ENCODE peak calls at places on chromosomes 13 and 19, in four cellular contexts. G is PC-3, M is GM23338, S is activated B cell treated with CpG ODN at 0.5 μM for 24 hours. H is an unnamed sample.

GRCh38 chr13:106173891-106174610 is 361.4 kb downstream of the EFNB2 start:
- DNase-seq in M (no peak), S (no peak), G (no peak), H (no peak)

GRCh38 chr19:39670998-39671397 is 15.3 kb downstream of the LGALS16 start:
- DNase-seq in G (no peak), S (no peak), M (peak), H (no peak)

GRCh38 chr13:93066187-93066586 is 160.4 kb upstream of the GPC6 start:
- DNase-seq in G (peak), S (no peak), M (no peak), H (no peak)

GRCh38 chr13:111429064-111429558 is 108.7 kb downstream of the TEX29 start:
- DNase-seq in M (peak), S (no peak), G (peak), H (no peak)

GRCh38 chr13:39506559-39507390 is 96.2 kb downstream of the LHFPL6 start:
- DNase-seq in G (peak), M (peak), S (no peak), H (no peak)

GRCh38 chr19:54317965-54318240 is 4.9 kb upstream of the LILRA5 start:
- DNase-seq in G (no peak), S (no peak), M (no peak), H (no peak)

GRCh38 chr19:51127755-51128154 is 3.0 kb downstream of the SIGLEC9 start:
- DNase-seq in G (peak), M (no peak), S (no peak), H (no peak)

GRCh38 chr19:13831560-13832056 is 36.4 kb downstream of the ZSWIM4 start:
- DNase-seq in S (no peak), G (no peak), M (no peak), H (no peak)

GRCh38 chr13:34413538-34414210 is 528.4 kb upstream of the NBEA start:
- DNase-seq in S (no peak), G (peak), M (no peak), H (no peak)

GRCh38 chr19:10961763-10962536 is 1.1 kb downstream of the SMARCA4 start:
- DNase-seq in G (peak), M (no peak), S (no peak), H (no peak)

GRCh38 chr13:114043421-114044053 is 69.7 kb upstream of the C13orf46 start:
- DNase-seq in M (peak), S (no peak), G (no peak), H (no peak)

GRCh38 chr13:110312669-110313031 is 5.6 kb downstream of the COL4A2 start:
- DNase-seq in S (no peak), M (no peak), G (peak), H (no peak)

GRCh38 chr13:19601749-19602725 is 31.4 kb upstream of the MPHOSPH8 start:
- DNase-seq in S (peak), M (peak), G (peak), H (peak)

GRCh38 chr19:53463263-53463662 is 4.3 kb upstream of the ZNF813 start:
- DNase-seq in M (peak), G (no peak), S (no peak), H (no peak)

GRCh38 chr13:44576396-44577235 is 486 bp upstream of the TSC22D1 start:
- DNase-seq in M (no peak), S (no peak), G (no peak), H (no peak)

GRCh38 chr19:48123907-48124675 is 13.5 kb upstream of the PLA2G4C start:
- DNase-seq in G (peak), M (no peak), S (no peak), H (no peak)

GRCh38 chr13:32883501-32883900 is 132.7 kb upstream of the KL start:
- DNase-seq in M (no peak), G (no peak), S (no peak), H (no peak)

GRCh38 chr19:55113570-55114039 is 3.8 kb downstream of the PPP1R12C start:
- DNase-seq in G (no peak), M (peak), S (no peak), H (no peak)

GRCh38 chr13:39612023-39612637 is 9.1 kb upstream of the LHFPL6 start:
- DNase-seq in M (peak), S (no peak), G (peak), H (no peak)

GRCh38 chr19:54482889-54483288 is 9.8 kb upstream of the CDC42EP5 start:
- DNase-seq in S (no peak), G (no peak), M (no peak), H (no peak)

GRCh38 chr19:21707065-21707464 is 60.3 kb downstream of the ZNF100 start:
- DNase-seq in M (no peak), G (no peak), S (no peak), H (no peak)

GRCh38 chr13:44364601-44365000 is 9.0 kb upstream of the SERP2 start:
- DNase-seq in M (no peak), S (no peak), G (peak), H (no peak)

GRCh38 chr13:39602614-39603366 is at the start of gene LHFPL6:
- DNase-seq in G (peak), S (peak), M (peak), H (no peak)

GRCh38 chr13:90416519-90416918 is 931.0 kb upstream of the MIR17HG start:
- DNase-seq in S (no peak), M (no peak), G (peak), H (no peak)

GRCh38 chr13:93422980-93423554 is 196.5 kb downstream of the GPC6 start:
- DNase-seq in G (no peak), S (no peak), M (no peak), H (no peak)

GRCh38 chr13:77318741-77319140 is 8.2 kb downstream of the MYCBP2 start:
- DNase-seq in G (no peak), M (no peak), S (no peak), H (no peak)

GRCh38 chr13:112781881-112782361 is 92.1 kb downstream of the ATP11A start:
- DNase-seq in S (no peak), M (no peak), G (no peak), H (no peak)

GRCh38 chr19:40585677-40586422 is 9.2 kb downstream of the SHKBP1 start:
- DNase-seq in G (peak), M (no peak), S (no peak), H (no peak)

GRCh38 chr13:114078501-114079451 is 53.6 kb downstream of the RASA3 start:
- DNase-seq in G (peak), S (no peak), M (no peak), H (no peak)

GRCh38 chr13:72820156-72820897 is 38.4 kb downstream of the PIBF1 start:
- DNase-seq in G (no peak), S (no peak), M (peak), H (no peak)

GRCh38 chr13:49627831-49628652 is at the start of gene ARL11:
- DNase-seq in S (peak), G (no peak), M (peak), H (peak)

GRCh38 chr13:103358245-103358932 is 292.2 kb upstream of the SLC10A2 start:
- DNase-seq in G (no peak), M (no peak), S (no peak), H (no peak)

GRCh38 chr13:24891476-24892108 is 127.6 kb downstream of the RNF17 start:
- DNase-seq in M (no peak), S (no peak), G (no peak), H (no peak)

GRCh38 chr19:35126624-35126959 is 8.3 kb downstream of the LGI4 start:
- DNase-seq in M (peak), S (no peak), G (no peak), H (no peak)

GRCh38 chr19:40512473-40513344 is 45.9 kb downstream of the SPTBN4 start:
- DNase-seq in G (no peak), M (peak), S (no peak), H (no peak)

DNA sequence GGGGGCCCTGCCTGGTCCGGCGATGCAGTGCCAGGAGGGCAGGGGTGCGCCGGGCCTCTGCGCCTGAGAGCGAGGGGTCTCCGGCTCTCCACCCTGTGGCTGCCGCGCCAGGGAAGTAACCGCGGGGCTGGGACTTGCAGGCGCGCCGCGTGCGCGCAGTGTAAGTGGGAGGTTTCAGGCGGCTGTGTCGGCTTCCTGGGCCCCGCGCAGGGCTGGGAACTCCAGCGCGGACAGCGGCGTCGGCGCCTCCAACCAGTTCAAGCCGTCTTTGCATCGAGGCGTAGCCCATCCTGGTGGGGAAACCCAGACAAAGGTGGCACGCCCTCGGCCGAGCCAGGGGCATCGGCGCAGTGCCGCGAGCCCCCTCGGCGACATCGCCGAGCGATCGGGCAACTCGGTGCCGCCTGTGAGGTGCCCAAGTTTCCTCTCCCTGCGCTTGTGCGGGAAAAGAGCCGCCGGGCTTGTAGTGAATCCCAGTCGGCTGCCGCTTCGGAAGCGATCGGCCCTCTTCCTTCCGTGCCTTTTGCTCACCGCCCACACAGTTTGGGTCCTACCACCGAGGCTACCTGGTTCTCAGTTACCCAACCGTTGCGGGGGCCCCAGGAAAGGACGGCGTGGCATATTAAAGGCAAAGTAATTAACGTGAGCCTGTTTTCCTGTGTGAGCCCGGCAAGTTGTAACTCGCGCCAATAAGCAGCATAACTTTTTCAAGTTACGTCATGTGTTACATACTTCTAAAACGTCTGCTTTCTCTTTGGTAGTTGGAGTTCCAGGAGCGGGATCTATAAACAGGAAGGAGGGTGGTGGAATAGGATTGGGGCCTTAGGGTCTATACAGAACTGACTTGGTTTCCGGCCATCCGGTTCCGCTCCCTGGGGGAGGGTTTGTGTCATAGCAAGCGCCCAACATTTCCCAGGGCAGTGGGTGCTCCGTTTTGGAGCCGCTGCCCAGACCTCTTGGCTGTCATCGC is 1.2 kb downstream of the LRCH1 start:
- DNase-seq in G (peak), S (peak), M (peak), H (peak)
- TF ChIP-seq CTCF in G (no peak), S (no peak), M (no peak), H (peak)

GRCh38 chr19:379796-380195 is 29.2 kb downstream of the C2CD4C start:
- DNase-seq in G (no peak), M (no peak), S (no peak), H (no peak)

GRCh38 chr19:387777-388176 is 21.2 kb downstream of the C2CD4C start:
- DNase-seq in M (no peak), G (no peak), S (no peak), H (no peak)

GRCh38 chr19:383040-383439 is 25.9 kb downstream of the C2CD4C start:
- DNase-seq in S (no peak), G (no peak), M (no peak), H (no peak)

GRCh38 chr19:384801-385169 is 24.2 kb downstream of the C2CD4C start:
- DNase-seq in S (no peak), M (no peak), G (no peak), H (no peak)

GRCh38 chr19:383922-384800 is 24.8 kb downstream of the C2CD4C start:
- DNase-seq in M (peak), G (no peak), S (no peak), H (no peak)
- TF ChIP-seq CTCF in M (peak), G (no peak), S (no peak), H (no peak)

GRCh38 chr19:2867025-2867991 is at the start of gene ZNF556:
- DNase-seq in S (no peak), G (peak), M (peak), H (no peak)
- TF ChIP-seq CTCF in S (no peak), G (no peak), M (no peak), H (no peak)

GRCh38 chr19:4057913-4058695 is 8.6 kb downstream of the ZBTB7A start:
- DNase-seq in G (peak), M (peak), S (no peak), H (peak)
- TF ChIP-seq CTCF in G (peak), M (no peak), S (no peak), H (no peak)

DNA sequence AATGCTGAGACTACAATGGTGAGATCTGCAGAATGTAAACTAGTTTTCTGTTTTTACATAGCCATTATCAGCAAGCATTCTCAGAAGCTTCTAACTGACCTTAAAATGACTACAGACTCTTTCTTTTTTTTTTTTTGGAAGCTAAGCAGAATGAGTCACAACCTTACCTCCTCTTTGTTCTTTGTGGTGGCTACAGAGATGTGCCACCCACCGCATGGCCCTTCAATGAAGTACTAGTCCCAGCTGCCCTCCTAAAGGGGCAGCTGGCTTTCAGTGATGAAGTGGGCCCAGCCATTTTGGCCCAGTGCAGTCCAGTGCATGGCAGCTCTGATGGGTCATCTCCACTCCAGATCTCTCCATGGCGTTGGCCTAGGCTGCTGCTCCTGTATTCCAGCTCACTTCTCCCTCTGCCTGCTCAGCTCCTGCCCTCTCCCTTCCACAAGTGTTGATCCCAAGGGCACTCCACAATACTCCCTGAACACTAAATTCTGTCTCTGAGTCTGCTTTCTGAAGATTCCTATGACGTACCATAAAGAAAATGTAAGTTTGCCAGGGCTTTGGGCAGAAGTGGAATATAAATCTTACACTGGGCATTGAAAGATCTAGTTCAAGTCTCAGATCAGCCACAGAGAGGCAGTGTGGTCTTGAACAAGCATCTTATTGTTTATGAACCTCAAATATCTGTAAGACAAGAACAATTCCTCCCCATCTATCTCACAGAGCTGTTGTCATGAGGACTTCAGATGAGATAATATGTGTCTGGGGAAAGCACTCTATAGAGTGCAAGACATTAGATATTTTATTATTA is 85.6 kb downstream of the RXFP2 start:
- DNase-seq in G (peak), M (no peak), S (no peak), H (no peak)
- TF ChIP-seq CTCF in G (peak), M (peak), S (no peak), H (peak)

DNA sequence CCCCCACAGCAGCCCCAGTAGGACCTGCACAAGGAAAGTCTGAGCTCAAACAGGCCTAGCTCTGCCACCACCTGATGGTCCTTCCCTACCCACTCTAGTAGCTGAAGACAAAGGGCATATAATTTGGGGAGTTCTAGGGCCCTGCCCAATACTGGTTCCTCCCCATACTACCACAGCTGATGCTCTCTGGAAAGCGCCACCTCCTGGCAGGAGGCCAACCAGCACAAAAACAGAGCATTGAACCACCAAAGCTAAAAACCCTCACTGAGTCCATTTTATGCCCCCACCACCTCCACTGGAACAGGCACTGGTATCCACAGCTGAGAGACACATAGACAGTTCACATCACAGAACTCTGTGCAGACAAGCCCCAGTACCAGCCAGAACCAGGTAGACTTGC is 1276.8 kb downstream of the OLFM4 start:
- DNase-seq in G (no peak), S (no peak), M (no peak), H (no peak)
- TF ChIP-seq CTCF in G (no peak), S (no peak), M (peak), H (no peak)

GRCh38 chr13:99935772-99936171 is 35.8 kb downstream of the ZIC5 start:
- DNase-seq in G (no peak), S (no peak), M (peak), H (no peak)
- TF ChIP-seq CTCF in G (peak), S (no peak), M (peak), H (no peak)

H was measured in natural killer cell.